ENCODE peak calls at places on chromosome 4, in eight cellular contexts. One of them, this sample, is unnamed.

GRCh38 chr4:112956458-112956857 is 93.0 kb upstream of the ANK2 start:
- DNase-seq in lung: no peak
- DNase-seq in mucosa of descending colon: no peak
- DNase-seq in cardiac muscle cell: no peak
- DNase-seq in RWPE2: no peak
- DNase-seq in sigmoid colon: no peak
- DNase-seq in upper lobe of left lung: no peak
- DNase-seq in heart right ventricle: no peak
- DNase-seq in this sample: no peak

GRCh38 chr4:188892837-188893236 is 753.6 kb downstream of the TRIML1 start:
- DNase-seq in upper lobe of left lung: no peak
- DNase-seq in cardiac muscle cell: no peak
- DNase-seq in lung: no peak
- DNase-seq in RWPE2: no peak
- DNase-seq in sigmoid colon: no peak
- DNase-seq in mucosa of descending colon: no peak
- DNase-seq in heart right ventricle: no peak
- DNase-seq in this sample: no peak

GRCh38 chr4:26459054-26459755 is 31.1 kb downstream of the CCKAR start:
- DNase-seq in heart right ventricle: no peak
- DNase-seq in cardiac muscle cell: peak; percentile 80
- DNase-seq in RWPE2: no peak
- DNase-seq in mucosa of descending colon: no peak
- DNase-seq in upper lobe of left lung: no peak
- DNase-seq in sigmoid colon: no peak
- DNase-seq in lung: no peak
- DNase-seq in this sample: peak; percentile 36

GRCh38 chr4:185955817-185956542 is 113.0 kb upstream of the TLR3 start:
- DNase-seq in upper lobe of left lung: no peak
- DNase-seq in mucosa of descending colon: no peak
- DNase-seq in lung: no peak
- DNase-seq in sigmoid colon: no peak
- DNase-seq in heart right ventricle: no peak
- DNase-seq in RWPE2: no peak
- DNase-seq in cardiac muscle cell: no peak
- DNase-seq in this sample: no peak

GRCh38 chr4:99202536-99202935 is 16.5 kb downstream of the ADH6 start:
- DNase-seq in mucosa of descending colon: no peak
- DNase-seq in upper lobe of left lung: no peak
- DNase-seq in sigmoid colon: peak; percentile 70
- DNase-seq in lung: no peak
- DNase-seq in RWPE2: no peak
- DNase-seq in heart right ventricle: no peak
- DNase-seq in cardiac muscle cell: peak; percentile 96
- DNase-seq in this sample: no peak

GRCh38 chr4:98682719-98683118 is 24.3 kb upstream of the TSPAN5 start:
- DNase-seq in sigmoid colon: no peak
- DNase-seq in RWPE2: no peak
- DNase-seq in heart right ventricle: no peak
- DNase-seq in upper lobe of left lung: no peak
- DNase-seq in mucosa of descending colon: no peak
- DNase-seq in cardiac muscle cell: peak; percentile 52
- DNase-seq in lung: no peak
- DNase-seq in this sample: peak; percentile 50

GRCh38 chr4:123995939-123996338 is 599.3 kb downstream of the SPRY1 start:
- DNase-seq in cardiac muscle cell: peak; percentile 49
- DNase-seq in mucosa of descending colon: no peak
- DNase-seq in lung: no peak
- DNase-seq in RWPE2: no peak
- DNase-seq in upper lobe of left lung: no peak
- DNase-seq in sigmoid colon: no peak
- DNase-seq in heart right ventricle: no peak
- DNase-seq in this sample: no peak

GRCh38 chr4:140673729-140674128 is 82.5 kb downstream of the TBC1D9 start:
- DNase-seq in cardiac muscle cell: no peak
- DNase-seq in upper lobe of left lung: no peak
- DNase-seq in heart right ventricle: no peak
- DNase-seq in lung: no peak
- DNase-seq in sigmoid colon: no peak
- DNase-seq in mucosa of descending colon: no peak
- DNase-seq in RWPE2: no peak
- DNase-seq in this sample: no peak

GRCh38 chr4:52622564-52622963 is 36.5 kb downstream of the USP46 start:
- DNase-seq in RWPE2: no peak
- DNase-seq in upper lobe of left lung: no peak
- DNase-seq in cardiac muscle cell: no peak
- DNase-seq in sigmoid colon: no peak
- DNase-seq in lung: no peak
- DNase-seq in heart right ventricle: no peak
- DNase-seq in mucosa of descending colon: no peak
- DNase-seq in this sample: no peak

GRCh38 chr4:105808459-105809041 is 86.7 kb upstream of the NPNT start:
- DNase-seq in heart right ventricle: no peak
- DNase-seq in RWPE2: no peak
- DNase-seq in sigmoid colon: no peak
- DNase-seq in mucosa of descending colon: peak; percentile 19
- DNase-seq in cardiac muscle cell: peak; percentile 82
- DNase-seq in lung: no peak
- DNase-seq in upper lobe of left lung: no peak
- DNase-seq in this sample: no peak

GRCh38 chr4:140154572-140154891 is 548 bp upstream of the MAML3 start:
- DNase-seq in upper lobe of left lung: no peak
- DNase-seq in sigmoid colon: no peak
- DNase-seq in cardiac muscle cell: no peak
- DNase-seq in heart right ventricle: no peak
- DNase-seq in lung: no peak
- DNase-seq in RWPE2: no peak
- DNase-seq in mucosa of descending colon: no peak
- DNase-seq in this sample: no peak

GRCh38 chr4:11568511-11568910 is 139.8 kb upstream of the HS3ST1 start:
- DNase-seq in sigmoid colon: no peak
- DNase-seq in RWPE2: no peak
- DNase-seq in lung: no peak
- DNase-seq in mucosa of descending colon: no peak
- DNase-seq in upper lobe of left lung: no peak
- DNase-seq in cardiac muscle cell: no peak
- DNase-seq in heart right ventricle: no peak
- DNase-seq in this sample: no peak

GRCh38 chr4:7192252-7193039 is at the start of gene SORCS2:
- DNase-seq in RWPE2: no peak
- DNase-seq in lung: no peak
- DNase-seq in heart right ventricle: peak; percentile 53
- DNase-seq in sigmoid colon: peak; percentile 83
- DNase-seq in upper lobe of left lung: peak; percentile 59
- DNase-seq in cardiac muscle cell: peak; percentile 69
- DNase-seq in mucosa of descending colon: peak; percentile 60
- DNase-seq in this sample: peak; percentile 62

GRCh38 chr4:7771541-7772507 is 167.8 kb downstream of the AFAP1 start:
- DNase-seq in lung: no peak
- DNase-seq in upper lobe of left lung: no peak
- DNase-seq in sigmoid colon: peak; percentile 70
- DNase-seq in RWPE2: peak; percentile 44
- DNase-seq in heart right ventricle: no peak
- DNase-seq in cardiac muscle cell: no peak
- DNase-seq in mucosa of descending colon: peak; percentile 48
- DNase-seq in this sample: no peak

GRCh38 chr4:25813705-25814104 is 49.1 kb downstream of the SEL1L3 start:
- DNase-seq in cardiac muscle cell: peak; percentile 85
- DNase-seq in heart right ventricle: peak; percentile 18
- DNase-seq in lung: peak; percentile 64
- DNase-seq in sigmoid colon: no peak
- DNase-seq in upper lobe of left lung: peak; percentile 68
- DNase-seq in RWPE2: no peak
- DNase-seq in mucosa of descending colon: no peak
- DNase-seq in this sample: peak; percentile 42

GRCh38 chr4:153931804-153932203 is 142.9 kb upstream of the SFRP2 start:
- DNase-seq in upper lobe of left lung: no peak
- DNase-seq in RWPE2: no peak
- DNase-seq in sigmoid colon: no peak
- DNase-seq in heart right ventricle: no peak
- DNase-seq in mucosa of descending colon: no peak
- DNase-seq in lung: no peak
- DNase-seq in cardiac muscle cell: no peak
- DNase-seq in this sample: no peak

GRCh38 chr4:73375328-73375741 is 28.8 kb upstream of the ALB start:
- DNase-seq in RWPE2: no peak
- DNase-seq in heart right ventricle: no peak
- DNase-seq in lung: no peak
- DNase-seq in sigmoid colon: no peak
- DNase-seq in cardiac muscle cell: no peak
- DNase-seq in mucosa of descending colon: no peak
- DNase-seq in upper lobe of left lung: no peak
- DNase-seq in this sample: no peak

GRCh38 chr4:172104534-172104933 is 291.3 kb downstream of the GALNTL6 start:
- DNase-seq in sigmoid colon: no peak
- DNase-seq in upper lobe of left lung: no peak
- DNase-seq in lung: no peak
- DNase-seq in cardiac muscle cell: no peak
- DNase-seq in heart right ventricle: no peak
- DNase-seq in mucosa of descending colon: no peak
- DNase-seq in RWPE2: no peak
- DNase-seq in this sample: no peak

GRCh38 chr4:111108138-111108537 is 485.3 kb upstream of the PITX2 start:
- DNase-seq in cardiac muscle cell: no peak
- DNase-seq in RWPE2: no peak
- DNase-seq in heart right ventricle: no peak
- DNase-seq in upper lobe of left lung: no peak
- DNase-seq in sigmoid colon: no peak
- DNase-seq in mucosa of descending colon: no peak
- DNase-seq in lung: no peak
- DNase-seq in this sample: no peak

DNA sequence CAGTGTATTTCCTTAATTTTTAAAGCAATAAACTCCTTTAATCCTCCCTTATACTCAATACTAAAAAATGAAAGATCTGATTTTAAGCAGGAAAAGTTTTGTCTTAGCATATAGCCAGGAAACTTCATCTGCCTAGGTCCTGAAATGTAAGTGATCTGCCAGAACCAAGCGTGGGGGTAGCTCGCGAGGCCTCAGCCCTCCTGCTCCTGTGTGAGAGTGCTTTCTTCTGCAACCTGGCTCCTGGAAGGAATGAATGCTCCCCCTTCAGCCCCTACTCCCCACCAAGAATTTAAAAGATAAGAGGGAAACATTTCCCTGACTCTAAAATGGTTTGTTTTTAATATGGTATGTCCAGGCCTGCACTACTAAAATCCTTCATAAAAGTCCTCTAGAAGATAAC is 160.0 kb downstream of the CBR4 start:
- DNase-seq in lung: no peak
- DNase-seq in cardiac muscle cell: peak; percentile 57
- DNase-seq in sigmoid colon: no peak
- DNase-seq in heart right ventricle: no peak
- DNase-seq in RWPE2: no peak
- DNase-seq in upper lobe of left lung: no peak
- DNase-seq in mucosa of descending colon: no peak
- DNase-seq in this sample: no peak
- H3K4me1 ChIP-seq in lung: peaks cover 26% of the 10 kb centered on the region
- H3K4me1 ChIP-seq in cardiac muscle cell: peaks cover 43% of the 10 kb centered on the region
- H3K4me1 ChIP-seq in sigmoid colon: peaks cover 3% of the 10 kb centered on the region
- H3K4me1 ChIP-seq in heart right ventricle: peaks cover 95% of the 10 kb centered on the region
- H3K4me1 ChIP-seq in RWPE2: peaks cover 24% of the 10 kb centered on the region
- H3K4me1 ChIP-seq in upper lobe of left lung: peaks cover 26% of the 10 kb centered on the region
- H3K4me1 ChIP-seq in mucosa of descending colon: no peaks in the 10 kb centered on the region
- H3K4me1 ChIP-seq in this sample: peaks cover 17% of the 10 kb centered on the region

DNA sequence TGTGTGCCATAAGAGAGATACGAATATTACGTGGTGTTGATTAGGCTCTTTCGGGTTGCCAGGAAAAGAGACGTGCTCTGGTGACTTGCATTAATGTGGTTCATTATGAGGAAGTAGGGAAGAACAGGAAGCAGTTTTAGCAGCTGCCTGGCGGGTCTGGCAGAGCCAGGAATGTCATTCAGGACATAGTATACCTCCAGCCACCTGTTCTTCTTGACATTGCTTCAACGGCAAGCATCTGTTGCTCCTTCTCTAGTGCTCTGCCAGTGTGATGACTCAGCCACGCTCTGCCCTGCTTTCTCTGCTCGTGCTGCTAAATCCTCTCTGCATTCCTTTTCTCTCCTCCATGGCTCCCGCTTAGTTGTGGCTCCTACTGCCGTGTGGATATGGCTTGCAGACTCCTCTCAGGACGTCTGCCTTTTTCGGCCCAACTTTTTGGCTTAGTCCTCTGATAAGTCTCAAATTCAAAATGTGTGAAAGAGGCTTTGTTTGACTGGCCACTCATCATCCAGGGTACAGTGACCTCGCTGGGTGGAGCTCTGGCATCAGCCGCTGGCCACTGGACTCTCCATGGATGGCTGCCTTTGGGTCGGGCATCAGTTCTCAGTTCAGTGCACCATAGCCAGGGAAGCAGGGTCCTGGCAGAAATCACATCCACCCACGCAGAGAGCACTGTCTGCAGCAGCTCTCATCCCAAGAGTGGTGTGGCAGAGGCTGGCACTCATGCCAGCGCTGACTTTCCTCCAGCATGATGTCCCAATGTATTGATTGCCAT is 89.3 kb upstream of the KLF3 start:
- DNase-seq in sigmoid colon: no peak
- DNase-seq in heart right ventricle: no peak
- DNase-seq in cardiac muscle cell: no peak
- DNase-seq in lung: no peak
- DNase-seq in mucosa of descending colon: peak; percentile 68
- DNase-seq in upper lobe of left lung: peak; percentile 43
- DNase-seq in RWPE2: no peak
- DNase-seq in this sample: no peak
- H3K4me3 ChIP-seq in sigmoid colon: no peak overlapping the region
- H3K4me3 ChIP-seq in heart right ventricle: no peak overlapping the region
- H3K4me3 ChIP-seq in cardiac muscle cell: no peak overlapping the region
- H3K4me3 ChIP-seq in lung: no peak overlapping the region
- H3K4me3 ChIP-seq in mucosa of descending colon: no peak overlapping the region
- H3K4me3 ChIP-seq in upper lobe of left lung: no peak overlapping the region
- H3K4me3 ChIP-seq in RWPE2: no peak overlapping the region
- H3K4me3 ChIP-seq in this sample: no peak overlapping the region

GRCh38 chr4:90292438-90292837 is 165.2 kb downstream of the CCSER1 start:
- DNase-seq in cardiac muscle cell: no peak
- DNase-seq in upper lobe of left lung: no peak
- DNase-seq in mucosa of descending colon: no peak
- DNase-seq in sigmoid colon: no peak
- DNase-seq in lung: no peak
- DNase-seq in RWPE2: no peak
- DNase-seq in heart right ventricle: no peak
- DNase-seq in this sample: no peak

DNA sequence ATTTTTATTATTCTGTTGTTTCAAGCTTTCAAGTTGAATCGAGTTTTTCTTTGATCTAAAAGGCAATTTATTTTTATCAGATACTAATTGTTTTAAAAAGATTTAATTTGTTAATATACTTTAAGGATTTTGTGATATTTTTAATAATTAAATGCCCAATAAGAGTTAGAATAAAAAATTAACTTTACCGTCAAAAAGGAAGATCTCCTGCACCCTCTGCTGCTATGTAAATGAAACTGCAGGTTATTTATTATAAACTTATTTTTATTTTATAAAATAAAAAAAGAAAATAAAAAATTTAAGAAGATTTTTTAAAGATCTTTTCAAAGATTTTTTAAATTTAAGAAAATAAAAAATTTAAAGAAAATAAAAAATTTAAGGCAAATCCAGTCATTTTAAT is 166.1 kb downstream of the CCSER1 start:
- DNase-seq in upper lobe of left lung: no peak
- DNase-seq in heart right ventricle: no peak
- DNase-seq in RWPE2: no peak
- DNase-seq in lung: no peak
- DNase-seq in cardiac muscle cell: peak; percentile 43
- DNase-seq in mucosa of descending colon: no peak
- DNase-seq in sigmoid colon: no peak
- DNase-seq in this sample: no peak
- TF ChIP-seq CTCF in upper lobe of left lung: peak; percentile 26
- TF ChIP-seq CTCF in heart right ventricle: peak; percentile 59
- TF ChIP-seq CTCF in RWPE2: peak; percentile 83
- TF ChIP-seq CTCF in lung: no peak
- TF ChIP-seq CTCF in cardiac muscle cell: peak; percentile 47
- TF ChIP-seq CTCF in mucosa of descending colon: no peak
- TF ChIP-seq CTCF in sigmoid colon: no peak
- TF ChIP-seq CTCF in this sample: peak; percentile 33

GRCh38 chr4:1210241-1210841 is 38.0 kb upstream of the SPON2 start:
- DNase-seq in RWPE2: peak; percentile 51
- DNase-seq in mucosa of descending colon: no peak
- DNase-seq in sigmoid colon: peak; percentile 72
- DNase-seq in cardiac muscle cell: no peak
- DNase-seq in heart right ventricle: no peak
- DNase-seq in lung: no peak
- DNase-seq in upper lobe of left lung: no peak
- DNase-seq in this sample: no peak
- H3K4me1 ChIP-seq in RWPE2: no peaks in the 10 kb centered on the region
- H3K4me1 ChIP-seq in mucosa of descending colon: peaks cover 37% of the 10 kb centered on the region
- H3K4me1 ChIP-seq in sigmoid colon: no peaks in the 10 kb centered on the region
- H3K4me1 ChIP-seq in cardiac muscle cell: peaks cover 5% of the 10 kb centered on the region
- H3K4me1 ChIP-seq in heart right ventricle: peaks cover 52% of the 10 kb centered on the region
- H3K4me1 ChIP-seq in lung: peaks cover 10% of the 10 kb centered on the region
- H3K4me1 ChIP-seq in upper lobe of left lung: peaks cover 50% of the 10 kb centered on the region
- H3K4me1 ChIP-seq in this sample: no peaks in the 10 kb centered on the region